ENCODE peak calls at places on chromosomes 3 and 15, in five cellular contexts. V, O, R, L and W are unnamed samples. For H3K9me3, the result is how much of the 10 kb centered on the place peaks cover.

GRCh38 chr3:69063636-69064035 is 11.5 kb upstream of the TMF1 start:
- DNase-seq in O (no peak), R (no peak), L (no peak), V (no peak), W (no peak)

GRCh38 chr3:79490165-79491028 is 277.4 kb downstream of the ROBO1 start:
- DNase-seq in R (peak), O (no peak), L (no peak), V (peak), W (peak)

GRCh38 chr3:89504432-89504831 is 397.0 kb downstream of the EPHA3 start:
- DNase-seq in R (no peak), O (no peak), L (no peak), V (no peak), W (no peak)

GRCh38 chr15:70964058-70964457 is 71.4 kb downstream of the LRRC49 start:
- DNase-seq in O (no peak), R (no peak), V (no peak), L (no peak), W (no peak)

GRCh38 chr3:19487386-19487785 is 339.1 kb downstream of the KCNH8 start:
- DNase-seq in O (no peak), L (no peak), V (peak), R (no peak), W (no peak)

GRCh38 chr3:4982773-4983738 is 3.8 kb downstream of the BHLHE40 start:
- DNase-seq in O (peak), L (no peak), R (no peak), V (peak), W (no peak)

GRCh38 chr15:92393287-92393993 is at the start of gene ST8SIA2:
- DNase-seq in L (no peak), R (peak), O (peak), V (peak), W (no peak)

GRCh38 chr3:136772709-136773108 is 20.5 kb upstream of the STAG1 start:
- DNase-seq in R (no peak), O (no peak), V (no peak), L (no peak), W (no peak)

GRCh38 chr3:46464326-46465195 is at the start of gene LTF:
- DNase-seq in L (no peak), R (no peak), V (no peak), O (no peak), W (no peak)

GRCh38 chr15:74908635-74909034 is 2.0 kb upstream of the FAM219B start:
- DNase-seq in O (no peak), R (no peak), V (no peak), L (no peak), W (no peak)

GRCh38 chr3:152842423-152842822 is 7.5 kb downstream of the P2RY1 start:
- DNase-seq in L (no peak), V (no peak), O (no peak), R (no peak), W (no peak)

GRCh38 chr15:81296673-81297072 is 27.3 kb downstream of the STARD5 start:
- DNase-seq in O (no peak), V (peak), R (no peak), L (peak), W (no peak)

GRCh38 chr3:152365766-152366593 is 97.3 kb downstream of the MBNL1 start:
- DNase-seq in L (no peak), V (no peak), R (peak), O (no peak), W (no peak)

GRCh38 chr3:155512867-155513261 is 219.4 kb upstream of the STRIT1 start:
- DNase-seq in O (no peak), R (no peak), L (no peak), V (no peak), W (no peak)

GRCh38 chr3:172146349-172146748 is 107.0 kb downstream of the FNDC3B start:
- DNase-seq in O (no peak), V (no peak), R (no peak), L (no peak), W (no peak)

DNA sequence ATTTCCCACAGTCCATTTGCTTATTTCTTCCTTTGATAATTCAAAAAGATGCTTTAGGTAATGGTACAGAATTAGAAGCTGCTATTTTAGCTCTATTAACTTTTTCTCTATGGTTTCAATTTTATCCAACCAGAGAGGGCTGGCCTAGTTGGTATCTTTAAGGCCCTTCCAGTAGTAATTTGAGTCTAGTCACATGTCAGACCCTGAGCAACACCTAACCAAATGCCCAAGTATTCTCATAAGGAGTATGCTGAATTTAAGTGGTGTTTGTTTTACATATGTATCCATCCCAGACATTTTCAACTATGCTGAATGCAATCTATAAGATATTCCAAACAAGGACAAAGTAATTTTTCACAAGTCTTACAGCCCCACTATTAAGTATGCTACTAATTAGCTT is 9.6 kb downstream of the DNAJC19 start:
- DNase-seq in O (no peak), L (no peak), R (no peak), V (no peak), W (no peak)
- H3K27ac ChIP-seq in O (no peak), L (no peak), R (peak), V (peak), W (no peak)

GRCh38 chr3:10693457-10693856 is 122.6 kb upstream of the SLC6A11 start:
- DNase-seq in O (no peak), R (peak), V (no peak), L (no peak), W (no peak)
- TF ChIP-seq CTCF in O (no peak), R (peak), V (peak), L (no peak), W (no peak)

GRCh38 chr15:20345401-20345958 is 196.1 kb downstream of the GOLGA6L6 start:
- DNase-seq in V (no peak), L (no peak), R (no peak), O (peak), W (no peak)

GRCh38 chr15:20340331-20340811 is 201.2 kb downstream of the GOLGA6L6 start:
- DNase-seq in V (peak), O (peak), L (no peak), R (no peak), W (no peak)

GRCh38 chr15:20344601-20345400 is 196.8 kb downstream of the GOLGA6L6 start:
- DNase-seq in R (no peak), V (no peak), L (no peak), O (peak), W (no peak)

GRCh38 chr15:20341901-20342605 is 199.5 kb downstream of the GOLGA6L6 start:
- DNase-seq in L (no peak), O (peak), R (peak), V (peak), W (no peak)

DNA sequence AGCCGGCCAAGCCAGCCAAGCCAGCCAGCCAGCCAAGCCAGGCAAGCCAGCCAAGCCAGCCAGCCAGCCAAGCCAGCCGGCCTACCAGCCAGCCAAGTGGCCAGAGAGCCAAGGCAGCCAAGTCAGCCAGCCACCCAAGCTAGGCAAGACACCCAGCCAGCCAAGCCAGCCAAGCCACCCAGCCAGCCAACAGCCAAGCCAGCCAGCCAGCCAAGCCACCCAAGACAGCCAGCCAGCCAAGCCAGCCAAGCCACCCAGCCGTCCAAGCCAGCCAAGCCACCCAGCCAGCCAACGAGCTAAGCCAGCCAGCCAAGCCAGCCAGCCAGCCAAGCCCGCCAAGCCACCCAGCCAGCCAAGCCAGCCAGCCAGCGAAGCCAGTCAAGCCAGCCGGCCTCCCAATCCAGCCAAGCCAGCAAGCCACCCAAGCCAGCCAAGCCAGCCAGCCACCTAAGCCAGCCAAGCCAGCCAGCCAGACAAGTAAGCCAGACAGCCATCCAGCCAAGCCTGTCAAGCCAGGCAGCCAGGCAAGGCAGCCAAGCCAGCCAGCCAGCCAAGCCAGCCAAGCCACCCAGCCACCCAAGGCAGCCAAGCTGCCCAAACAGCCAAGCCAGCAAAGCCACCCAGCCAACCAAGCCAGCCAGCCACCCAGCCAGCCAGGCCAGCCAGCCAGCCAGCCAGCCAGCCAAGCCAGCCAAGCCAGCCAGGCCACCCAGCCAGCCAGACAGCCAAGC is 200.5 kb downstream of the GOLGA6L6 start:
- DNase-seq in O (peak), V (peak), R (peak), L (no peak), W (no peak)
- H3K9me3 ChIP-seq in O (half or more), V (under half), R (under half), L (under half), W (half or more)

DNA sequence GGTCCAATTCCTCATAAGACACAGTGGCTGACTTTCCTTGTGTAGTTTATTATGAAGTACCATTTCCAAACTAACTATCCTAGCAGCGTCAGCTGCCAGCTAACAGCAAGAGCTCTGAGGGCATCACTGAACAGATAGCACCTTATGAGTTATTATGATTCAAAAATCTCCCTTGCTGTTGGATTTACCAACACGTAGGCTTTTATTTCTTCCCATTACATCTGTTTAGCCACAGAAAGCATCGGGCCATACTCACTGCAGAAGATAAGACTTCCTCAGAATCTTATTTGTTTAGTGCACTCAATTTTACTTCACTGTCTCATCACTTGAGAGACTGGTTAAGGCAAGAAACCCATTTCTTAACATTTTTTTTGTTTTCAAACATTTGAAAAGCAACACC is 16.2 kb downstream of the CLDN1 start:
- DNase-seq in O (no peak), R (no peak), L (no peak), V (no peak), W (no peak)
- H3K27ac ChIP-seq in O (peak), R (no peak), L (no peak), V (no peak), W (no peak)

GRCh38 chr15:31487811-31488436 is 161.3 kb downstream of the KLF13 start:
- DNase-seq in R (peak), L (no peak), V (no peak), O (peak), W (no peak)
- TF ChIP-seq CTCF in R (no peak), L (no peak), V (no peak), O (peak), W (peak)